ENCODE peak calls at places on chromosomes 11 and 22, in four cellular contexts. One of them, this sample, is unnamed.

GRCh38 chr11:100208207-100208606 is 478.9 kb upstream of the ARHGAP42 start:
- DNase-seq in CD4-positive, alpha-beta memory T cell: no peak
- DNase-seq in A549: no peak
- DNase-seq in neuronal stem cell: no peak
- DNase-seq in this sample: no peak

GRCh38 chr22:38967451-38968450 is 10.3 kb downstream of the APOBEC3A start:
- DNase-seq in CD4-positive, alpha-beta memory T cell: no peak
- DNase-seq in A549: no peak
- DNase-seq in neuronal stem cell: no peak
- DNase-seq in this sample: no peak

GRCh38 chr22:37287550-37287951 is 5.2 kb downstream of the CYTH4 start:
- DNase-seq in CD4-positive, alpha-beta memory T cell: no peak
- DNase-seq in A549: no peak
- DNase-seq in neuronal stem cell: no peak
- DNase-seq in this sample: no peak

GRCh38 chr11:101718406-101718805 is 134.6 kb upstream of the TRPC6 start:
- DNase-seq in CD4-positive, alpha-beta memory T cell: no peak
- DNase-seq in A549: no peak
- DNase-seq in neuronal stem cell: no peak
- DNase-seq in this sample: no peak

GRCh38 chr11:34345012-34345804 is 12.6 kb downstream of the ABTB2 start:
- DNase-seq in CD4-positive, alpha-beta memory T cell: no peak
- DNase-seq in A549: peak; percentile 64
- DNase-seq in neuronal stem cell: no peak
- DNase-seq in this sample: no peak

GRCh38 chr11:119205080-119205479 is 1.1 kb upstream of the CBL start:
- DNase-seq in CD4-positive, alpha-beta memory T cell: no peak
- DNase-seq in A549: no peak
- DNase-seq in neuronal stem cell: no peak
- DNase-seq in this sample: no peak

GRCh38 chr11:1263036-1263435 is 40.2 kb downstream of the MUC5B start:
- DNase-seq in CD4-positive, alpha-beta memory T cell: no peak
- DNase-seq in A549: no peak
- DNase-seq in neuronal stem cell: no peak
- DNase-seq in this sample: no peak

GRCh38 chr11:8168485-8169257 is at the start of gene RIC3:
- DNase-seq in CD4-positive, alpha-beta memory T cell: peak; percentile 38
- DNase-seq in A549: no peak
- DNase-seq in neuronal stem cell: peak; percentile 18
- DNase-seq in this sample: no peak

GRCh38 chr11:46942172-46942571 is 5.6 kb downstream of the CSTPP1 start:
- DNase-seq in CD4-positive, alpha-beta memory T cell: no peak
- DNase-seq in A549: no peak
- DNase-seq in neuronal stem cell: no peak
- DNase-seq in this sample: no peak

GRCh38 chr11:68896171-68896959 is 7.3 kb downstream of the MRPL21 start:
- DNase-seq in CD4-positive, alpha-beta memory T cell: no peak
- DNase-seq in A549: no peak
- DNase-seq in neuronal stem cell: no peak
- DNase-seq in this sample: no peak

GRCh38 chr11:47182380-47182779 is 3.9 kb downstream of the PACSIN3 start:
- DNase-seq in CD4-positive, alpha-beta memory T cell: no peak
- DNase-seq in A549: no peak
- DNase-seq in neuronal stem cell: no peak
- DNase-seq in this sample: no peak

GRCh38 chr11:12281571-12282478 is 95.5 kb upstream of the PARVA start:
- DNase-seq in CD4-positive, alpha-beta memory T cell: peak; percentile 63
- DNase-seq in A549: peak; percentile 89
- DNase-seq in neuronal stem cell: peak; percentile 87
- DNase-seq in this sample: peak; percentile 80

DNA sequence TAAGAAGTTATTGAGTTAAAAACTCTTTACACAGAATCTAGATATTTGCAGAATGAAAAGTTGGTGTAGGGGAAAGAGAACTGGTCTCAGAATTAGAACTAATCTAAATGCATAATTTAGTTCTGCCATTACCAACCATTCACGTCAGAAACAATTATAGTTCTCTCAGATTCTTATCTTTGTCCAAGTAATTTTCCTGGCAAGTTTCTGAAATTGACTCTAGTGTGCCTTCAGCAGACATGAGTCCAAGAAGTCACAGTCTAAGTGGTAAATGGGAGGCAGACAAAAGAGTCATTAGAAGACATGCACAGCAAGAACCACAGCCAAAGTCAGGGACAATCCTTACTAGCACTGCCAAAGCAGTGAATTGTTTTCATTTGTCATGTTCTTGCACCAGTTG is 1870.1 kb downstream of the LRRC4C start:
- DNase-seq in CD4-positive, alpha-beta memory T cell: no peak
- DNase-seq in A549: no peak
- DNase-seq in neuronal stem cell: no peak
- DNase-seq in this sample: no peak
- H3K4me1 ChIP-seq in CD4-positive, alpha-beta memory T cell: no peaks in the 10 kb centered on the region
- H3K4me1 ChIP-seq in A549: no peaks in the 10 kb centered on the region
- H3K4me1 ChIP-seq in neuronal stem cell: no peaks in the 10 kb centered on the region
- H3K4me1 ChIP-seq in this sample: no peaks in the 10 kb centered on the region

GRCh38 chr22:47055073-47055355 is 292.6 kb downstream of the TBC1D22A start:
- DNase-seq in CD4-positive, alpha-beta memory T cell: no peak
- DNase-seq in A549: no peak
- DNase-seq in neuronal stem cell: no peak
- DNase-seq in this sample: no peak
- H3K4me1 ChIP-seq in CD4-positive, alpha-beta memory T cell: no peaks in the 10 kb centered on the region
- H3K4me1 ChIP-seq in A549: no peaks in the 10 kb centered on the region
- H3K4me1 ChIP-seq in neuronal stem cell: peaks cover 6% of the 10 kb centered on the region
- H3K4me1 ChIP-seq in this sample: no peaks in the 10 kb centered on the region

GRCh38 chr22:26667140-26667539 is 9.8 kb downstream of the MIAT start:
- DNase-seq in CD4-positive, alpha-beta memory T cell: no peak
- DNase-seq in A549: no peak
- DNase-seq in neuronal stem cell: no peak
- DNase-seq in this sample: no peak

GRCh38 chr22:26671317-26672059 is 14.1 kb downstream of the MIAT start:
- DNase-seq in CD4-positive, alpha-beta memory T cell: peak; percentile 87
- DNase-seq in A549: no peak
- DNase-seq in neuronal stem cell: no peak
- DNase-seq in this sample: no peak

GRCh38 chr22:26670459-26670858 is 13.1 kb downstream of the MIAT start:
- DNase-seq in CD4-positive, alpha-beta memory T cell: no peak
- DNase-seq in A549: no peak
- DNase-seq in neuronal stem cell: no peak
- DNase-seq in this sample: no peak

GRCh38 chr22:26672060-26672471 is 14.7 kb downstream of the MIAT start:
- DNase-seq in CD4-positive, alpha-beta memory T cell: no peak
- DNase-seq in A549: no peak
- DNase-seq in neuronal stem cell: no peak
- DNase-seq in this sample: no peak

DNA sequence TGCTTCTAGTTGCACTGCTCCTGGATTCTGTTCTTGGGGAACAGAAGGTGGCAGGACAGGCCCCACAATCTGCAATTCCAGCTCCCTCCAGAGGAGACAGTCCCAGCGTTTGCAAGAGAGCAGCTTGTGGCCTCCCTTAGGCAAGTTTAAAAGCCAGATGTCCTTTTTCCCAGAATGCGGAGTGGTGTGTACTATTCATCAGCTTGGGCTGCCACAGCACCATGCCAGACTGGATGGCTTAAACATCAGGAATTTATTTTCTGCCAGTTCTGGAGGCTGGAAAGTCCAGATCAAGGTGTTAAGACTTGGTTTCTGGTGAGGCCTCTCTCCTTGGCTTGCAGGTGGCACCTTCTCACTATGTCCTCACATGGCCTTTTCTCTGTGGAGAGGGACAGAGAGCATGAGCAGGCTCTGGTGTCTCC is 11.7 kb downstream of the MIAT start:
- DNase-seq in CD4-positive, alpha-beta memory T cell: no peak
- DNase-seq in A549: no peak
- DNase-seq in neuronal stem cell: no peak
- DNase-seq in this sample: peak; percentile 53
- H3K4me1 ChIP-seq in CD4-positive, alpha-beta memory T cell: peaks cover 64% of the 10 kb centered on the region
- H3K4me1 ChIP-seq in A549: peaks cover 17% of the 10 kb centered on the region
- H3K4me1 ChIP-seq in neuronal stem cell: peaks cover 29% of the 10 kb centered on the region
- H3K4me1 ChIP-seq in this sample: peaks cover 26% of the 10 kb centered on the region

GRCh38 chr11:36454551-36454950 is 55.5 kb downstream of the TRAF6 start:
- DNase-seq in CD4-positive, alpha-beta memory T cell: no peak
- DNase-seq in A549: no peak
- DNase-seq in neuronal stem cell: no peak
- DNase-seq in this sample: no peak

GRCh38 chr11:36451681-36452080 is 58.4 kb downstream of the TRAF6 start:
- DNase-seq in CD4-positive, alpha-beta memory T cell: no peak
- DNase-seq in A549: no peak
- DNase-seq in neuronal stem cell: no peak
- DNase-seq in this sample: no peak

GRCh38 chr11:36453678-36454077 is 56.4 kb downstream of the TRAF6 start:
- DNase-seq in CD4-positive, alpha-beta memory T cell: no peak
- DNase-seq in A549: no peak
- DNase-seq in neuronal stem cell: no peak
- DNase-seq in this sample: peak; percentile 37

GRCh38 chr11:36452231-36452630 is 57.8 kb downstream of the TRAF6 start:
- DNase-seq in CD4-positive, alpha-beta memory T cell: no peak
- DNase-seq in A549: no peak
- DNase-seq in neuronal stem cell: no peak
- DNase-seq in this sample: peak; percentile 37

DNA sequence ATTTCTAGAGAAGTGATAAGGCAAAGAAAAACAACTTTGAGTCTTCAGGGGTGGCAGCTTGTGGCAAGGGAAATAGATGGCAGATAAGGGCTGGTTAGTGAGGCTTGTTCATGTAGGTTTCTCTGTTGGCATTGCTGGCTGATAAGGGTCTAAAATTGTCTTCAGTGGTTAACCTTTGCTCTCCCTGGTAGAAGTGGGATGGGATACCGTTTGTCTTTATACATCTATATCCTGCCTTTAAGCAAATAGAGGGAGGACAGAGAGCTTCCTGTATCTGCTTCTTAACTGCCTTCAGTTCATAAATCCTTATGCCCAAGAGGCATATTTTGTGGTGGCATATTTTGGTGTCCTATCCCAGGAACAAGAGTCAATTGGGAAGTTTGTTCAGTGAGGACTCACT is 57.1 kb downstream of the TRAF6 start:
- DNase-seq in CD4-positive, alpha-beta memory T cell: no peak
- DNase-seq in A549: no peak
- DNase-seq in neuronal stem cell: no peak
- DNase-seq in this sample: peak; percentile 19
- H3K4me1 ChIP-seq in CD4-positive, alpha-beta memory T cell: peaks cover 54% of the 10 kb centered on the region
- H3K4me1 ChIP-seq in A549: peaks cover 44% of the 10 kb centered on the region
- H3K4me1 ChIP-seq in neuronal stem cell: peaks cover 32% of the 10 kb centered on the region
- H3K4me1 ChIP-seq in this sample: peaks cover 68% of the 10 kb centered on the region

GRCh38 chr11:3177931-3178330 is 12.8 kb upstream of the OSBPL5 start:
- DNase-seq in CD4-positive, alpha-beta memory T cell: no peak
- DNase-seq in A549: no peak
- DNase-seq in neuronal stem cell: no peak
- DNase-seq in this sample: no peak

GRCh38 chr11:3174387-3174786 is 9.3 kb upstream of the OSBPL5 start:
- DNase-seq in CD4-positive, alpha-beta memory T cell: no peak
- DNase-seq in A549: no peak
- DNase-seq in neuronal stem cell: no peak
- DNase-seq in this sample: no peak

GRCh38 chr11:3173795-3174194 is 8.7 kb upstream of the OSBPL5 start:
- DNase-seq in CD4-positive, alpha-beta memory T cell: no peak
- DNase-seq in A549: no peak
- DNase-seq in neuronal stem cell: no peak
- DNase-seq in this sample: no peak

GRCh38 chr11:3178349-3178748 is 13.2 kb upstream of the OSBPL5 start:
- DNase-seq in CD4-positive, alpha-beta memory T cell: no peak
- DNase-seq in A549: no peak
- DNase-seq in neuronal stem cell: no peak
- DNase-seq in this sample: peak; percentile 28

DNA sequence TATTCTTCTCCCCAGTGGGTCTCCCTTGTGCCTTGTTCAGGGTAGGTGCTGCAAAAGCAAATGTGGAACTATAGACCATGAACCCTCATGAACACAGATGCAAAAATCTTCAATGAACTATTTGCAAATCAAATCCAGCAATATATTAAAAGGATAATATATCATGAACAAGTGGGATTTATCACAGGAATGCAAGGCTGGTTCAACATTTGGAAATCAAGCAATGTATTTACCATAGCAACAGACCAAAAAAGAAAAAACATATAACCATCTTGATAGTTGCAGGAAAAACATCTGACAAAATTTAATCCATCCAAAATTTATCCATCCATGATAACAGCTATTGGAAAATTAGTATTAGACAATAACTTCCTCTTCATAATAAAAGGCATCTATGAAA is 11.4 kb upstream of the OSBPL5 start:
- DNase-seq in CD4-positive, alpha-beta memory T cell: no peak
- DNase-seq in A549: no peak
- DNase-seq in neuronal stem cell: no peak
- DNase-seq in this sample: no peak
- H3K4me1 ChIP-seq in CD4-positive, alpha-beta memory T cell: no peaks in the 10 kb centered on the region
- H3K4me1 ChIP-seq in A549: no peaks in the 10 kb centered on the region
- H3K4me1 ChIP-seq in neuronal stem cell: no peaks in the 10 kb centered on the region
- H3K4me1 ChIP-seq in this sample: peaks cover 4% of the 10 kb centered on the region

GRCh38 chr22:49953027-49953679 is 7.4 kb upstream of the PIM3 start:
- DNase-seq in CD4-positive, alpha-beta memory T cell: no peak
- DNase-seq in A549: no peak
- DNase-seq in neuronal stem cell: no peak
- DNase-seq in this sample: no peak
- H3K4me1 ChIP-seq in CD4-positive, alpha-beta memory T cell: no peaks in the 10 kb centered on the region
- H3K4me1 ChIP-seq in A549: peaks cover 54% of the 10 kb centered on the region
- H3K4me1 ChIP-seq in neuronal stem cell: peaks cover 27% of the 10 kb centered on the region
- H3K4me1 ChIP-seq in this sample: peaks cover 44% of the 10 kb centered on the region

GRCh38 chr11:14124886-14125285 is 162.4 kb downstream of the SPON1 start:
- DNase-seq in CD4-positive, alpha-beta memory T cell: no peak
- DNase-seq in A549: no peak
- DNase-seq in neuronal stem cell: no peak
- DNase-seq in this sample: no peak

GRCh38 chr11:14127679-14128078 is 165.2 kb downstream of the SPON1 start:
- DNase-seq in CD4-positive, alpha-beta memory T cell: no peak
- DNase-seq in A549: no peak
- DNase-seq in neuronal stem cell: no peak
- DNase-seq in this sample: no peak

GRCh38 chr11:14125529-14125928 is 163.0 kb downstream of the SPON1 start:
- DNase-seq in CD4-positive, alpha-beta memory T cell: no peak
- DNase-seq in A549: no peak
- DNase-seq in neuronal stem cell: no peak
- DNase-seq in this sample: no peak

GRCh38 chr11:14119357-14119756 is 156.8 kb downstream of the SPON1 start:
- DNase-seq in CD4-positive, alpha-beta memory T cell: no peak
- DNase-seq in A549: no peak
- DNase-seq in neuronal stem cell: no peak
- DNase-seq in this sample: no peak

GRCh38 chr11:14124345-14124744 is 161.8 kb downstream of the SPON1 start:
- DNase-seq in CD4-positive, alpha-beta memory T cell: no peak
- DNase-seq in A549: no peak
- DNase-seq in neuronal stem cell: no peak
- DNase-seq in this sample: no peak
- H3K4me1 ChIP-seq in CD4-positive, alpha-beta memory T cell: no peaks in the 10 kb centered on the region
- H3K4me1 ChIP-seq in A549: no peaks in the 10 kb centered on the region
- H3K4me1 ChIP-seq in neuronal stem cell: no peaks in the 10 kb centered on the region
- H3K4me1 ChIP-seq in this sample: peaks cover 7% of the 10 kb centered on the region

GRCh38 chr22:43288378-43288777 is 54.8 kb downstream of the SCUBE1 start:
- DNase-seq in CD4-positive, alpha-beta memory T cell: no peak
- DNase-seq in A549: no peak
- DNase-seq in neuronal stem cell: no peak
- DNase-seq in this sample: no peak
- H3K4me1 ChIP-seq in CD4-positive, alpha-beta memory T cell: peaks cover 5% of the 10 kb centered on the region
- H3K4me1 ChIP-seq in A549: peaks cover 3% of the 10 kb centered on the region
- H3K4me1 ChIP-seq in neuronal stem cell: no peaks in the 10 kb centered on the region
- H3K4me1 ChIP-seq in this sample: peaks cover 17% of the 10 kb centered on the region

This sample was measured in SJSA1.